ENCODE peak calls at places on chromosomes 6 and 20, in six cellular contexts. B is retina; T is stimulated activated CD4-positive, alpha-beta T cell treated with anti-CD3 and anti-CD28 coated beads, TNF-alpha, amount 100 ng/mL, for 1 hour; I is mammary epithelial cell; H is T-helper 17 cell; Z is GM19239. F is an unnamed sample.
A peak's percentile ranks its signal among the peaks of the same experiment; 100 is the strongest.

GRCh38 chr20:46984391-46984790 is 89.7 kb downstream of the EYA2 start:
- DNase-seq in I (no peak), B (no peak), H (no peak), Z (no peak), T (no peak), F (no peak)

GRCh38 chr6:87917861-87918260 is 129.8 kb upstream of the SPACA1 start:
- DNase-seq in Z (no peak), B (no peak), I (no peak), T (no peak), H (no peak), F (no peak)

GRCh38 chr6:170137176-170137891 is 153.5 kb downstream of the DLL1 start:
- DNase-seq in B (no peak), T (no peak), H (peak; percentile 3), Z (no peak), I (peak; percentile 73), F (no peak)

GRCh38 chr20:21702553-21703467 is 2.7 kb upstream of the PAX1 start:
- DNase-seq in B (peak; percentile 95), T (no peak), Z (no peak), H (no peak), I (peak; percentile 40), F (no peak)

GRCh38 chr6:34888874-34889555 is at the start of gene ANKS1A:
- DNase-seq in B (peak; percentile 88), Z (peak; percentile 74), H (peak; percentile 92), T (peak; percentile 71), I (peak; percentile 81), F (peak; percentile 63)

GRCh38 chr6:157982580-157983438 is 1.1 kb downstream of the SYNJ2 start:
- DNase-seq in B (no peak), H (no peak), T (no peak), Z (no peak), I (peak; percentile 43), F (no peak)

GRCh38 chr6:158286413-158286812 is 25.9 kb upstream of the TULP4 start:
- DNase-seq in B (no peak), T (no peak), I (peak; percentile 33), Z (no peak), H (no peak), F (no peak)

GRCh38 chr20:43583982-43584432 is 6.7 kb upstream of the IFT52 start:
- DNase-seq in B (no peak), Z (no peak), H (no peak), I (peak; percentile 92), T (no peak), F (no peak)

GRCh38 chr6:40968620-40969145 is 70.3 kb downstream of the UNC5CL start:
- DNase-seq in B (no peak), H (no peak), Z (no peak), T (no peak), I (no peak), F (no peak)

GRCh38 chr20:38373231-38373867 is 27.1 kb downstream of the LBP start:
- DNase-seq in Z (no peak), B (no peak), I (no peak), T (no peak), H (no peak), F (no peak)

GRCh38 chr20:40584128-40584819 is 104.8 kb downstream of the MAFB start:
- DNase-seq in B (no peak), T (no peak), I (no peak), H (no peak), Z (no peak), F (no peak)